ENCODE peak calls at places on chromosomes 12 and 14, in seven cellular contexts. L is myocyte, F is ACHN, B is left ventricle myocardium inferior, D is HL-60, C is SJSA1, A is NCI-H2081. S is an unnamed sample.

GRCh38 chr14:61607570-61608244 is 87.6 kb upstream of the HIF1A start:
- DNase-seq in B (no peak), L (peak; percentile 97), C (no peak), D (no peak), F (no peak), A (no peak), S (no peak)

GRCh38 chr14:37668646-37669045 is 73.2 kb downstream of the TTC6 start:
- DNase-seq in C (no peak), L (no peak), D (no peak), B (no peak), F (no peak), A (no peak), S (no peak)

GRCh38 chr12:54991161-54991991 is 6.8 kb upstream of the TESPA1 start:
- DNase-seq in B (no peak), A (no peak), F (no peak), C (no peak), L (no peak), D (no peak), S (no peak)

GRCh38 chr12:49346659-49347306 is at the start of gene DNAJC22:
- DNase-seq in D (no peak), F (peak; percentile 54), A (peak; percentile 35), C (no peak), B (no peak), L (no peak), S (no peak)

GRCh38 chr12:12533238-12533829 is 29.3 kb downstream of the DUSP16 start:
- DNase-seq in D (no peak), L (peak; percentile 87), F (no peak), A (peak; percentile 54), C (no peak), B (peak; percentile 34), S (peak; percentile 65)

GRCh38 chr12:92469837-92470236 is 233.0 kb upstream of the PLEKHG7 start:
- DNase-seq in A (no peak), B (peak; percentile 68), F (no peak), C (no peak), D (no peak), L (peak; percentile 99), S (peak; percentile 75)

GRCh38 chr12:96219700-96220206 is 25.6 kb downstream of the ELK3 start:
- DNase-seq in F (peak; percentile 100), B (no peak), D (no peak), L (peak; percentile 99), A (no peak), C (peak; percentile 97), S (no peak)

GRCh38 chr14:68193970-68194634 is 374.5 kb downstream of the RAD51B start:
- DNase-seq in A (no peak), B (no peak), D (no peak), L (no peak), F (no peak), C (no peak), S (no peak)

GRCh38 chr12:99260597-99260996 is 387.0 kb upstream of the GARIN6 start:
- DNase-seq in B (no peak), A (no peak), C (no peak), L (no peak), D (no peak), F (no peak), S (no peak)

GRCh38 chr12:110279976-110280783 is 867 bp upstream of the ATP2A2 start:
- DNase-seq in D (no peak), F (peak; percentile 64), C (peak; percentile 63), A (peak; percentile 46), L (peak; percentile 75), B (peak; percentile 66), S (peak; percentile 85)

GRCh38 chr12:130431176-130431575 is 93.5 kb downstream of the PIWIL1 start:
- DNase-seq in F (no peak), L (no peak), D (no peak), C (no peak), B (no peak), A (no peak), S (no peak)

GRCh38 chr14:50109342-50109741 is 7.0 kb downstream of the VCPKMT start:
- DNase-seq in L (no peak), D (no peak), F (peak; percentile 37), C (no peak), B (no peak), A (no peak), S (no peak)

GRCh38 chr12:95601626-95602025 is 50.4 kb upstream of the USP44 start:
- DNase-seq in D (no peak), F (peak; percentile 81), A (no peak), L (no peak), B (no peak), C (no peak), S (no peak)

GRCh38 chr12:71556881-71557280 is 106.8 kb downstream of the ZFC3H1 start:
- DNase-seq in L (peak; percentile 92), B (no peak), C (peak; percentile 87), D (no peak), A (no peak), F (peak; percentile 99), S (no peak)

GRCh38 chr12:88726806-88727722 is 146.8 kb upstream of the KITLG start:
- DNase-seq in L (no peak), C (no peak), A (no peak), B (no peak), D (no peak), F (no peak), S (no peak)

GRCh38 chr12:83945871-83946270 is 966.7 kb downstream of the SLC6A15 start:
- DNase-seq in L (no peak), A (no peak), D (no peak), C (no peak), F (no peak), B (no peak), S (no peak)

GRCh38 chr14:38212996-38213395 is 5.3 kb downstream of the SSTR1 start:
- DNase-seq in B (no peak), D (no peak), A (no peak), C (no peak), F (no peak), L (peak; percentile 33), S (no peak)

GRCh38 chr12:54935235-54935951 is 49.2 kb downstream of the TESPA1 start:
- DNase-seq in F (peak; percentile 77), C (peak; percentile 54), A (no peak), L (peak; percentile 39), B (no peak), D (peak; percentile 21), S (no peak)

GRCh38 chr14:26415618-26416123 is 182.2 kb downstream of the NOVA1 start:
- DNase-seq in D (no peak), B (no peak), L (no peak), C (no peak), F (no peak), A (no peak), S (no peak)

GRCh38 chr14:67493092-67493717 is 4.7 kb upstream of the TMEM229B start:
- DNase-seq in B (no peak), F (no peak), C (no peak), L (no peak), A (no peak), D (no peak), S (no peak)

GRCh38 chr12:49716546-49716945 is 9.3 kb upstream of the FMNL3 start:
- DNase-seq in L (no peak), C (no peak), F (no peak), D (no peak), B (no peak), A (no peak), S (no peak)